ENCODE peak calls at places on chromosomes 13 and 19, in four cellular contexts. One of them, this sample, is unnamed. For H3K4me1, the result is how much of the 10 kb centered on the place peaks cover.

GRCh38 chr19:33210266-33210940 is 15.2 kb downstream of the SLC7A10 start:
- DNase-seq in HCT116: no peak
- DNase-seq in K562: no peak
- DNase-seq in HepG2: no peak
- DNase-seq in this sample: no peak

GRCh38 chr19:35459414-35460082 is 11.5 kb downstream of the FFAR2 start:
- DNase-seq in HCT116: no peak
- DNase-seq in K562: no peak
- DNase-seq in HepG2: peak
- DNase-seq in this sample: no peak

GRCh38 chr13:40205771-40206240 is 460.6 kb downstream of the FOXO1 start:
- DNase-seq in HCT116: no peak
- DNase-seq in K562: no peak
- DNase-seq in HepG2: no peak
- DNase-seq in this sample: no peak

GRCh38 chr13:48194392-48194754 is 38.6 kb upstream of the ITM2B start:
- DNase-seq in HCT116: no peak
- DNase-seq in K562: no peak
- DNase-seq in HepG2: no peak
- DNase-seq in this sample: no peak

GRCh38 chr19:17522988-17523872 is 11.8 kb downstream of the PGLS start:
- DNase-seq in HCT116: no peak
- DNase-seq in K562: no peak
- DNase-seq in HepG2: no peak
- DNase-seq in this sample: no peak

GRCh38 chr13:36193151-36193855 is 21.1 kb downstream of the SOHLH2 start:
- DNase-seq in HCT116: no peak
- DNase-seq in K562: no peak
- DNase-seq in HepG2: no peak
- DNase-seq in this sample: no peak

GRCh38 chr19:45952691-45953505 is 20.8 kb downstream of the NOVA2 start:
- DNase-seq in HCT116: no peak
- DNase-seq in K562: peak
- DNase-seq in HepG2: no peak
- DNase-seq in this sample: no peak

GRCh38 chr19:5612891-5613290 is 9.7 kb downstream of the SAFB2 start:
- DNase-seq in HCT116: no peak
- DNase-seq in K562: no peak
- DNase-seq in HepG2: no peak
- DNase-seq in this sample: no peak

GRCh38 chr13:34462843-34463242 is 479.2 kb upstream of the NBEA start:
- DNase-seq in HCT116: peak
- DNase-seq in K562: no peak
- DNase-seq in HepG2: no peak
- DNase-seq in this sample: no peak

GRCh38 chr19:30602661-30603322 is 230.6 kb downstream of the ZNF536 start:
- DNase-seq in HCT116: no peak
- DNase-seq in K562: no peak
- DNase-seq in HepG2: no peak
- DNase-seq in this sample: no peak

GRCh38 chr19:45251452-45252354 is 632 bp downstream of the MARK4 start:
- DNase-seq in HCT116: no peak
- DNase-seq in K562: peak
- DNase-seq in HepG2: no peak
- DNase-seq in this sample: no peak

GRCh38 chr19:6500837-6501739 is 1.0 kb downstream of the TUBB4A start:
- DNase-seq in HCT116: no peak
- DNase-seq in K562: no peak
- DNase-seq in HepG2: no peak
- DNase-seq in this sample: no peak

GRCh38 chr19:45069056-45069455 is 7.2 kb downstream of the ZNF296 start:
- DNase-seq in HCT116: no peak
- DNase-seq in K562: no peak
- DNase-seq in HepG2: no peak
- DNase-seq in this sample: no peak

GRCh38 chr13:33606692-33607091 is 211.3 kb upstream of the RFC3 start:
- DNase-seq in HCT116: no peak
- DNase-seq in K562: no peak
- DNase-seq in HepG2: no peak
- DNase-seq in this sample: no peak

GRCh38 chr19:8221161-8221560 is 12.0 kb downstream of the CERS4 start:
- DNase-seq in HCT116: no peak
- DNase-seq in K562: no peak
- DNase-seq in HepG2: no peak
- DNase-seq in this sample: no peak

GRCh38 chr13:34030782-34031181 is 212.8 kb downstream of the RFC3 start:
- DNase-seq in HCT116: no peak
- DNase-seq in K562: no peak
- DNase-seq in HepG2: no peak
- DNase-seq in this sample: no peak

GRCh38 chr13:21133077-21133476 is 43.3 kb downstream of the SKA3 start:
- DNase-seq in HCT116: no peak
- DNase-seq in K562: no peak
- DNase-seq in HepG2: no peak
- DNase-seq in this sample: no peak

GRCh38 chr13:49265822-49266221 is 18.1 kb downstream of the CDADC1 start:
- DNase-seq in HCT116: no peak
- DNase-seq in K562: no peak
- DNase-seq in HepG2: no peak
- DNase-seq in this sample: no peak

GRCh38 chr19:7152568-7152967 is 83.1 kb downstream of the ZNF557 start:
- DNase-seq in HCT116: no peak
- DNase-seq in K562: no peak
- DNase-seq in HepG2: no peak
- DNase-seq in this sample: no peak

GRCh38 chr13:38002596-38002995 is 133.0 kb upstream of the TRPC4 start:
- DNase-seq in HCT116: no peak
- DNase-seq in K562: no peak
- DNase-seq in HepG2: no peak
- DNase-seq in this sample: no peak

GRCh38 chr19:30871979-30872378 is 477.3 kb downstream of the TSHZ3 start:
- DNase-seq in HCT116: no peak
- DNase-seq in K562: no peak
- DNase-seq in HepG2: no peak
- DNase-seq in this sample: no peak

GRCh38 chr19:28948531-28948930 is 264.4 kb downstream of the UQCRFS1 start:
- DNase-seq in HCT116: no peak
- DNase-seq in K562: no peak
- DNase-seq in HepG2: no peak
- DNase-seq in this sample: no peak

GRCh38 chr13:63279136-63279535 is 1863.5 kb upstream of the PCDH20 start:
- DNase-seq in HCT116: no peak
- DNase-seq in K562: no peak
- DNase-seq in HepG2: no peak
- DNase-seq in this sample: no peak

GRCh38 chr19:19115954-19116353 is 22.3 kb downstream of the TMEM161A start:
- DNase-seq in HCT116: no peak
- DNase-seq in K562: peak
- DNase-seq in HepG2: peak
- DNase-seq in this sample: no peak

GRCh38 chr13:21234537-21234936 is 58.1 kb downstream of the MRPL57 start:
- DNase-seq in HCT116: no peak
- DNase-seq in K562: no peak
- DNase-seq in HepG2: peak
- DNase-seq in this sample: no peak

GRCh38 chr13:61728468-61728867 is 312.8 kb upstream of the PCDH20 start:
- DNase-seq in HCT116: no peak
- DNase-seq in K562: no peak
- DNase-seq in HepG2: no peak
- DNase-seq in this sample: peak

GRCh38 chr13:75993823-75994222 is 357.7 kb downstream of the LMO7 start:
- DNase-seq in HCT116: no peak
- DNase-seq in K562: no peak
- DNase-seq in HepG2: peak
- DNase-seq in this sample: no peak

GRCh38 chr19:44438441-44438840 is 9.8 kb downstream of the ZNF229 start:
- DNase-seq in HCT116: no peak
- DNase-seq in K562: no peak
- DNase-seq in HepG2: no peak
- DNase-seq in this sample: no peak

GRCh38 chr19:892243-892996 is 567 bp downstream of the MED16 start:
- DNase-seq in HCT116: no peak
- DNase-seq in K562: peak
- DNase-seq in HepG2: no peak
- DNase-seq in this sample: no peak

GRCh38 chr13:94239135-94239534 is 240.3 kb downstream of the DCT start:
- DNase-seq in HCT116: no peak
- DNase-seq in K562: no peak
- DNase-seq in HepG2: no peak
- DNase-seq in this sample: peak

GRCh38 chr19:46842791-46843190 is 7.9 kb downstream of the AP2S1 start:
- DNase-seq in HCT116: no peak
- DNase-seq in K562: no peak
- DNase-seq in HepG2: no peak
- DNase-seq in this sample: no peak

GRCh38 chr19:56138069-56138468 is 3.0 kb upstream of the ZNF444 start:
- DNase-seq in HCT116: no peak
- DNase-seq in K562: no peak
- DNase-seq in HepG2: peak
- DNase-seq in this sample: no peak

GRCh38 chr19:56137405-56137804 is 3.7 kb upstream of the ZNF444 start:
- DNase-seq in HCT116: no peak
- DNase-seq in K562: no peak
- DNase-seq in HepG2: no peak
- DNase-seq in this sample: no peak

GRCh38 chr19:56133858-56134654 is 7.0 kb upstream of the ZNF444 start:
- DNase-seq in HCT116: no peak
- DNase-seq in K562: no peak
- DNase-seq in HepG2: no peak
- DNase-seq in this sample: no peak

GRCh38 chr19:56134655-56134922 is 6.5 kb upstream of the ZNF444 start:
- DNase-seq in HCT116: no peak
- DNase-seq in K562: no peak
- DNase-seq in HepG2: no peak
- DNase-seq in this sample: no peak

DNA sequence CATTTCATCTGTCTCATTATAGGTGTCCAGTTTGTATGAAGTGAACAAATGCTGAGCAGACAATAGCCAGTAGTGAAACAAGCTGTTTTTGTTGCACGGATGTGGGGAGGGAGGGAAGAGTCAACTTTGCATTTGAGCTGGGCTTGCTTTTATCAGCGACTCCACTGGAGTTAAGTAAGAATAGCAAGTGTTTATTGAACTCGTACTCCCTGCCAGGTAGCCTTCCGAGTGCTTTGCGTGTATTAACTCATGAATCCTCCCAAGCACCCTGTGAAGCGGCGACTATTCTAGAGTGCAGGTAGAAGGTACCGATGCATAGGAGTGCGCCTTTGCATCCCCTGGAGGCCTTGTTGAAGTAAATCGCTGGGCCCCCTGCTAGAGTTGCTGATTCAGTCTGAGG is 4.7 kb upstream of the ZNF444 start:
- DNase-seq in HCT116: no peak
- DNase-seq in K562: no peak
- DNase-seq in HepG2: peak
- DNase-seq in this sample: no peak
- H3K4me1 ChIP-seq in HCT116: under half
- H3K4me1 ChIP-seq in K562: under half
- H3K4me1 ChIP-seq in HepG2: half or more
- H3K4me1 ChIP-seq in this sample: under half

DNA sequence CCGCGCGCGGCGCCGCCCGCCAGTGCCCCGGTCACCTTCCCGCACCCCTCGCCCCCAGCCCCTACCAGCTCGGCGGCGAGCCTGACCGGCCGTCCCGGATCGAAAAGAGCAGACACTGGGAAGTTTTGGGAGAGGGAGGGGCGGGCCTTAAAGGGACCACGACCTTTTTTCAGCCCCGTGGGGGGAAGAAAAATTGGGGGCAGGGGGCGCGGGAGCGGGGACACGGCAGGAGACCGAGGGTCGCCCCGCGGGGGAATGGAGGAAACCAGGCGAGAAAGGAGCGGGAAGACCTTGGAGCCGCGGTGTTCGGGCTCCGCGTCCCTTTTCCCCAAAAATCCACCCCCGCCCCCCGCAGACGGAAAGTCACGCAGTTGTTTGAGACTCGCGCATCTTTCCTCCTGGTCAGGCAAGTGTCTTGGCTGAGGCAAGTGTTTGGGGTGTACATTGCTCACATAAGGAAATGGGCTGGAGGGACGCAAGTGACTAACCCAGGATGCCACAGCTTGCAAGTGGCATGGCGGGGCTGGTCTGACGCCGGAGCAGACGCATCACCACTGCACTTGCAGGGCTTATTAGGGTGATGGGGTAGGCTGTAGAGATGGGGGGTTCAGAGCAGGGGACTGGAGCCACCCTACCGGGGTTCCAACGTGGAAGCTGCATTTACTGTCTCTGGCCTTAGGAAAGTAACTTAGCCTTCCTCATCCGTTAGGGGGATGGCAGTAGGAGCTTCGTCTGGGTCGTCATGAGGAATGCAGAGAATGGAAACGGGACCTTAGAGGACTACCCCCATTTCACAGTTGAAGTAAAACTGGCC is 2.7 kb upstream of the HNRNPL start:
- DNase-seq in HCT116: no peak
- DNase-seq in K562: no peak
- DNase-seq in HepG2: no peak
- DNase-seq in this sample: no peak
- TF ChIP-seq TCF7L2 in HCT116: no peak
- TF ChIP-seq TCF7L2 in K562: no peak
- TF ChIP-seq TCF7L2 in HepG2: no peak
- TF ChIP-seq TCF7L2 in this sample: no peak

DNA sequence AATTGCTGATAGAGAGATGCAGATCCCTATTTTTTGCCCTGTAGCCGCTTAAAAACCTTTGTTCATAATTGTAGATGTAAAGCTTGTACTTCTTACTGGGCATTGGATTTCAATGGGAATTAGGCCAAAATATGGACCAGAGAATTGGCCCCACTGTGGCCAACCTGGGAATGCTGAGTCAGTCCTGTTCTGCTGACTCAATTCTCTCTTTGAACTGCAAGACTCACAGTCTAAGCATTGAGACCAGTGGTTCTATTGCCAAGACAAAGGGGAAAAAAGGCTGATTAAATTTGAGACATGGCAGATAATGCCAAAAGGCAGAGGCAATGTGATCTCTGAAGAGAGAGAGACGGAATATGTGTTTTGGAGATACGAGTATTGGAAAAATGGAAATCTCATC is 72.5 kb upstream of the UBL3 start:
- DNase-seq in HCT116: no peak
- DNase-seq in K562: no peak
- DNase-seq in HepG2: no peak
- DNase-seq in this sample: no peak
- H3K4me1 ChIP-seq in HCT116: half or more
- H3K4me1 ChIP-seq in K562: under half
- H3K4me1 ChIP-seq in HepG2: half or more
- H3K4me1 ChIP-seq in this sample: under half

GRCh38 chr19:2557093-2557440 is 81.1 kb downstream of the GADD45B start:
- DNase-seq in HCT116: no peak
- DNase-seq in K562: no peak
- DNase-seq in HepG2: no peak
- DNase-seq in this sample: no peak

GRCh38 chr19:2554856-2555255 is 78.9 kb downstream of the GADD45B start:
- DNase-seq in HCT116: peak
- DNase-seq in K562: no peak
- DNase-seq in HepG2: peak
- DNase-seq in this sample: no peak

GRCh38 chr19:2555422-2556220 is 79.7 kb downstream of the GADD45B start:
- DNase-seq in HCT116: no peak
- DNase-seq in K562: no peak
- DNase-seq in HepG2: peak
- DNase-seq in this sample: no peak

GRCh38 chr19:2558543-2558942 is 82.6 kb downstream of the GADD45B start:
- DNase-seq in HCT116: no peak
- DNase-seq in K562: no peak
- DNase-seq in HepG2: no peak
- DNase-seq in this sample: no peak

GRCh38 chr19:2556221-2557092 is 80.5 kb downstream of the GADD45B start:
- DNase-seq in HCT116: no peak
- DNase-seq in K562: no peak
- DNase-seq in HepG2: no peak
- DNase-seq in this sample: no peak
- TF ChIP-seq TCF7L2 in HCT116: no peak
- TF ChIP-seq TCF7L2 in K562: no peak
- TF ChIP-seq TCF7L2 in HepG2: no peak
- TF ChIP-seq TCF7L2 in this sample: no peak

This sample was measured in Panc1.